ENCODE peak calls at places on chromosomes 5 and 9, in six cellular contexts. D, N, Y, T, F and A are unnamed samples.

GRCh38 chr5:128498844-128499455 is 39.1 kb downstream of the FBN2 start:
- DNase-seq in D (no peak), N (peak), Y (peak), T (no peak), F (no peak), A (peak)

GRCh38 chr9:126496781-126497667 is 116.7 kb upstream of the LMX1B start:
- DNase-seq in D (no peak), N (no peak), Y (no peak), T (no peak), F (no peak), A (no peak)

GRCh38 chr9:132142883-132143282 is 19.0 kb upstream of the NTNG2 start:
- DNase-seq in D (no peak), N (no peak), Y (no peak), T (no peak), F (no peak), A (peak)

GRCh38 chr9:133889498-133890301 is 102.4 kb downstream of the VAV2 start:
- DNase-seq in D (no peak), N (peak), Y (no peak), T (no peak), F (no peak), A (peak)

GRCh38 chr5:73625314-73625904 is 587 bp upstream of the ARHGEF28 start:
- DNase-seq in D (no peak), N (no peak), Y (peak), T (no peak), F (no peak), A (no peak)

GRCh38 chr5:57686806-57687205 is 204.2 kb upstream of the ACTBL2 start:
- DNase-seq in D (no peak), N (no peak), Y (no peak), T (no peak), F (no peak), A (no peak)

GRCh38 chr5:135565691-135566421 is 12.9 kb downstream of the CXCL14 start:
- DNase-seq in D (peak), N (peak), Y (peak), T (peak), F (peak), A (peak)

GRCh38 chr9:89888677-89889076 is 283.9 kb downstream of the GADD45G start:
- DNase-seq in D (no peak), N (no peak), Y (no peak), T (no peak), F (peak), A (no peak)

GRCh38 chr9:72207278-72207677 is 58.0 kb downstream of the GDA start:
- DNase-seq in D (no peak), N (peak), Y (no peak), T (no peak), F (no peak), A (no peak)

GRCh38 chr5:32138839-32139493 is 35.2 kb downstream of the GOLPH3 start:
- DNase-seq in D (peak), N (no peak), Y (no peak), T (no peak), F (peak), A (peak)

GRCh38 chr5:66987540-66987939 is 209.1 kb downstream of the CD180 start:
- DNase-seq in D (no peak), N (no peak), Y (no peak), T (no peak), F (no peak), A (no peak)

GRCh38 chr5:14665110-14665822 is 748 bp downstream of the OTULIN start:
- DNase-seq in D (no peak), N (peak), Y (no peak), T (peak), F (peak), A (peak)

GRCh38 chr9:135065804-135066203 is 21.7 kb upstream of the OLFM1 start:
- DNase-seq in D (no peak), N (no peak), Y (no peak), T (no peak), F (peak), A (no peak)

GRCh38 chr5:37837101-37838032 is 2.5 kb downstream of the GDNF start:
- DNase-seq in D (peak), N (peak), Y (peak), T (peak), F (peak), A (peak)

GRCh38 chr5:93246093-93246855 is 334.7 kb downstream of the NR2F1-AS1 start:
- DNase-seq in D (no peak), N (no peak), Y (peak), T (no peak), F (no peak), A (no peak)

GRCh38 chr9:20417695-20418094 is 204.6 kb downstream of the MLLT3 start:
- DNase-seq in D (no peak), N (no peak), Y (no peak), T (no peak), F (no peak), A (no peak)